ENCODE peak calls at places on chromosomes 5 and 9, in ten cellular contexts. M is activated CD4-positive, CD25-positive, alpha-beta regulatory T cell; D is activated T-helper 9 cell treated with anti-CD3 and anti-CD28 coated beads, Interleukin-2, amount 50 U/mL, for 16 hours; L is amygdala; E is dorsolateral prefrontal cortex; I is PC-9; W is activated CD4-positive, alpha-beta T cell treated with anti-CD3 and anti-CD28 coated beads for 1 hour; R is AG04450; O is M059J; N is GM04503. J is an unnamed sample.

GRCh38 chr5:78992136-78992535 is 7.0 kb upstream of the ARSB start:
- DNase-seq in D (no peak), I (no peak), L (no peak), W (no peak), N (no peak), M (no peak), R (no peak), O (no peak), E (no peak), J (no peak)

GRCh38 chr9:131095666-131096489 is 453 bp upstream of the AIF1L start:
- DNase-seq in N (no peak), D (no peak), E (peak; percentile 69), W (no peak), O (no peak), I (no peak), M (no peak), L (peak; percentile 45), R (no peak), J (no peak)

GRCh38 chr9:132730054-132731033 is 60.1 kb downstream of the GTF3C4 start:
- DNase-seq in N (no peak), O (no peak), D (no peak), W (no peak), L (no peak), R (no peak), E (no peak), M (no peak), I (peak; percentile 51), J (no peak)

GRCh38 chr9:114491430-114492003 is 13.8 kb downstream of the WHRN start:
- DNase-seq in L (no peak), I (no peak), M (no peak), N (no peak), E (no peak), W (no peak), D (no peak), O (no peak), R (no peak), J (no peak)

GRCh38 chr5:115962565-115963402 is 509 bp downstream of the LVRN start:
- DNase-seq in W (no peak), I (no peak), M (no peak), N (no peak), D (no peak), E (no peak), L (no peak), O (no peak), R (no peak), J (no peak)

GRCh38 chr5:135327429-135328127 is 71.5 kb downstream of the MACROH2A1 start:
- DNase-seq in D (no peak), L (no peak), E (no peak), R (no peak), M (no peak), O (no peak), N (no peak), W (no peak), I (no peak), J (no peak)

GRCh38 chr5:53554444-53554843 is 6.0 kb upstream of the NDUFS4 start:
- DNase-seq in O (no peak), E (no peak), I (no peak), D (no peak), R (no peak), W (no peak), L (no peak), N (no peak), M (no peak), J (no peak)

GRCh38 chr9:9552665-9553064 is 1060.1 kb downstream of the PTPRD start:
- DNase-seq in N (no peak), I (no peak), R (no peak), W (no peak), E (no peak), M (no peak), D (no peak), O (no peak), L (no peak), J (no peak)

GRCh38 chr5:139764250-139764791 is 31.3 kb upstream of the PSD2 start:
- DNase-seq in I (no peak), N (no peak), D (no peak), E (peak; percentile 69), W (no peak), R (no peak), O (no peak), L (peak; percentile 63), M (no peak), J (no peak)

GRCh38 chr5:127585661-127586060 is 63.2 kb upstream of the CTXN3 start:
- DNase-seq in L (no peak), W (no peak), D (no peak), N (no peak), R (no peak), M (no peak), I (no peak), O (peak; percentile 27), E (no peak), J (no peak)

GRCh38 chr9:72396247-72397091 is 31.5 kb upstream of the ZFAND5 start:
- DNase-seq in L (no peak), R (peak; percentile 74), D (no peak), M (no peak), E (no peak), N (no peak), I (peak; percentile 96), O (peak; percentile 63), W (no peak), J (no peak)

GRCh38 chr9:18587988-18588387 is 114.0 kb downstream of the ADAMTSL1 start:
- DNase-seq in I (no peak), W (no peak), L (no peak), N (peak; percentile 58), R (no peak), D (no peak), O (peak; percentile 54), E (no peak), M (no peak), J (no peak)

GRCh38 chr9:2302606-2303005 is 287.5 kb downstream of the SMARCA2 start:
- DNase-seq in D (no peak), M (no peak), N (no peak), O (no peak), I (no peak), R (no peak), W (no peak), L (no peak), E (no peak), J (no peak)

GRCh38 chr5:142109356-142110045 is 922 bp downstream of the NDFIP1 start:
- DNase-seq in R (no peak), D (no peak), O (peak; percentile 39), E (no peak), I (no peak), W (no peak), N (no peak), L (no peak), M (no peak), J (no peak)

GRCh38 chr5:78779771-78780616 is 131.4 kb upstream of the LHFPL2 start:
- DNase-seq in N (no peak), I (peak; percentile 73), D (no peak), M (no peak), L (no peak), E (no peak), W (no peak), R (peak; percentile 79), O (peak; percentile 96), J (no peak)

GRCh38 chr9:35511453-35511852 is 21.5 kb downstream of the RUSC2 start:
- DNase-seq in L (no peak), R (no peak), W (no peak), I (no peak), O (no peak), D (no peak), E (no peak), N (no peak), M (no peak), J (no peak)

GRCh38 chr9:32899181-32899580 is 102.2 kb downstream of the APTX start:
- DNase-seq in E (no peak), R (no peak), D (no peak), M (no peak), O (peak; percentile 34), W (no peak), L (no peak), I (no peak), N (no peak), J (no peak)

GRCh38 chr5:38265546-38266179 is 7.3 kb downstream of the EGFLAM start:
- DNase-seq in D (no peak), N (no peak), E (peak; percentile 57), M (no peak), L (peak; percentile 32), W (no peak), R (peak; percentile 15), O (peak; percentile 55), I (no peak), J (no peak)

GRCh38 chr5:4022991-4023390 is 427.4 kb downstream of the IRX1 start:
- DNase-seq in D (no peak), N (no peak), L (no peak), I (no peak), W (no peak), M (no peak), E (no peak), R (no peak), O (no peak), J (no peak)